ENCODE peak calls at places on chromosomes 1 and 21, in eight cellular contexts. One of them, this sample, is unnamed.

GRCh38 chr1:28259935-28260802 is 851 bp downstream of the SESN2 start:
- DNase-seq in fibroblast of lung: peak; percentile 93
- DNase-seq in activated B cell treated with CpG ODN at 0.5 μM for 24 hours: peak; percentile 33
- DNase-seq in A549: peak; percentile 75
- DNase-seq in neural progenitor cell: peak; percentile 97
- DNase-seq in epithelial cell of esophagus: peak; percentile 92
- DNase-seq in left lung: peak; percentile 85
- DNase-seq in AG04450: peak; percentile 79
- DNase-seq in this sample: peak; percentile 62

GRCh38 chr1:3315991-3316943 is 138.2 kb upstream of the ARHGEF16 start:
- DNase-seq in fibroblast of lung: no peak
- DNase-seq in activated B cell treated with CpG ODN at 0.5 μM for 24 hours: no peak
- DNase-seq in A549: no peak
- DNase-seq in neural progenitor cell: no peak
- DNase-seq in epithelial cell of esophagus: no peak
- DNase-seq in left lung: no peak
- DNase-seq in AG04450: no peak
- DNase-seq in this sample: no peak

GRCh38 chr21:32605469-32605868 is 6.7 kb downstream of the CFAP298 start:
- DNase-seq in fibroblast of lung: no peak
- DNase-seq in activated B cell treated with CpG ODN at 0.5 μM for 24 hours: no peak
- DNase-seq in A549: no peak
- DNase-seq in neural progenitor cell: no peak
- DNase-seq in epithelial cell of esophagus: no peak
- DNase-seq in left lung: no peak
- DNase-seq in AG04450: no peak
- DNase-seq in this sample: no peak

GRCh38 chr1:171081220-171081993 is 9.3 kb upstream of the FMO3 start:
- DNase-seq in fibroblast of lung: peak; percentile 41
- DNase-seq in activated B cell treated with CpG ODN at 0.5 μM for 24 hours: no peak
- DNase-seq in A549: peak; percentile 7
- DNase-seq in neural progenitor cell: peak; percentile 23
- DNase-seq in epithelial cell of esophagus: peak; percentile 53
- DNase-seq in left lung: no peak
- DNase-seq in AG04450: peak; percentile 33
- DNase-seq in this sample: no peak

GRCh38 chr1:165424454-165425283 is 20.3 kb downstream of the RXRG start:
- DNase-seq in fibroblast of lung: no peak
- DNase-seq in activated B cell treated with CpG ODN at 0.5 μM for 24 hours: no peak
- DNase-seq in A549: no peak
- DNase-seq in neural progenitor cell: no peak
- DNase-seq in epithelial cell of esophagus: no peak
- DNase-seq in left lung: no peak
- DNase-seq in AG04450: no peak
- DNase-seq in this sample: no peak

GRCh38 chr21:41622831-41623548 is 115.0 kb upstream of the TMPRSS2 start:
- DNase-seq in fibroblast of lung: peak; percentile 61
- DNase-seq in activated B cell treated with CpG ODN at 0.5 μM for 24 hours: no peak
- DNase-seq in A549: no peak
- DNase-seq in neural progenitor cell: no peak
- DNase-seq in epithelial cell of esophagus: peak; percentile 25
- DNase-seq in left lung: no peak
- DNase-seq in AG04450: no peak
- DNase-seq in this sample: no peak

GRCh38 chr21:41755934-41756773 is 10.7 kb downstream of the RIPK4 start:
- DNase-seq in fibroblast of lung: no peak
- DNase-seq in activated B cell treated with CpG ODN at 0.5 μM for 24 hours: no peak
- DNase-seq in A549: no peak
- DNase-seq in neural progenitor cell: no peak
- DNase-seq in epithelial cell of esophagus: no peak
- DNase-seq in left lung: peak; percentile 30
- DNase-seq in AG04450: no peak
- DNase-seq in this sample: no peak

GRCh38 chr1:87880098-87880746 is 551.5 kb downstream of the LMO4 start:
- DNase-seq in fibroblast of lung: peak; percentile 6
- DNase-seq in activated B cell treated with CpG ODN at 0.5 μM for 24 hours: no peak
- DNase-seq in A549: no peak
- DNase-seq in neural progenitor cell: no peak
- DNase-seq in epithelial cell of esophagus: no peak
- DNase-seq in left lung: no peak
- DNase-seq in AG04450: no peak
- DNase-seq in this sample: no peak

GRCh38 chr1:41138549-41138948 is 103.6 kb downstream of the SCMH1 start:
- DNase-seq in fibroblast of lung: no peak
- DNase-seq in activated B cell treated with CpG ODN at 0.5 μM for 24 hours: no peak
- DNase-seq in A549: no peak
- DNase-seq in neural progenitor cell: no peak
- DNase-seq in epithelial cell of esophagus: peak; percentile 62
- DNase-seq in left lung: no peak
- DNase-seq in AG04450: no peak
- DNase-seq in this sample: no peak

GRCh38 chr1:111507411-111508201 is 4.2 kb upstream of the ADORA3 start:
- DNase-seq in fibroblast of lung: peak; percentile 50
- DNase-seq in activated B cell treated with CpG ODN at 0.5 μM for 24 hours: peak; percentile 66
- DNase-seq in A549: no peak
- DNase-seq in neural progenitor cell: peak; percentile 81
- DNase-seq in epithelial cell of esophagus: peak; percentile 53
- DNase-seq in left lung: peak; percentile 87
- DNase-seq in AG04450: peak; percentile 32
- DNase-seq in this sample: peak; percentile 56

GRCh38 chr1:121587777-121588176 is 403.0 kb downstream of the SRGAP2C start:
- DNase-seq in fibroblast of lung: peak; percentile 3
- DNase-seq in activated B cell treated with CpG ODN at 0.5 μM for 24 hours: no peak
- DNase-seq in A549: no peak
- DNase-seq in neural progenitor cell: no peak
- DNase-seq in epithelial cell of esophagus: peak; percentile 75
- DNase-seq in left lung: no peak
- DNase-seq in AG04450: no peak
- DNase-seq in this sample: no peak

GRCh38 chr1:167132306-167133010 is 38.6 kb downstream of the STYXL2 start:
- DNase-seq in fibroblast of lung: no peak
- DNase-seq in activated B cell treated with CpG ODN at 0.5 μM for 24 hours: no peak
- DNase-seq in A549: no peak
- DNase-seq in neural progenitor cell: no peak
- DNase-seq in epithelial cell of esophagus: no peak
- DNase-seq in left lung: no peak
- DNase-seq in AG04450: no peak
- DNase-seq in this sample: no peak

GRCh38 chr21:45982256-45982757 is 737 bp downstream of the COL6A1 start:
- DNase-seq in fibroblast of lung: no peak
- DNase-seq in activated B cell treated with CpG ODN at 0.5 μM for 24 hours: peak; percentile 14
- DNase-seq in A549: no peak
- DNase-seq in neural progenitor cell: peak; percentile 54
- DNase-seq in epithelial cell of esophagus: no peak
- DNase-seq in left lung: peak; percentile 35
- DNase-seq in AG04450: no peak
- DNase-seq in this sample: no peak

GRCh38 chr1:41400235-41400634 is 39.0 kb downstream of the FOXO6 start:
- DNase-seq in fibroblast of lung: no peak
- DNase-seq in activated B cell treated with CpG ODN at 0.5 μM for 24 hours: no peak
- DNase-seq in A549: no peak
- DNase-seq in neural progenitor cell: no peak
- DNase-seq in epithelial cell of esophagus: no peak
- DNase-seq in left lung: no peak
- DNase-seq in AG04450: no peak
- DNase-seq in this sample: no peak

GRCh38 chr21:32940079-32941014 is 85.4 kb upstream of the OLIG2 start:
- DNase-seq in fibroblast of lung: peak; percentile 34
- DNase-seq in activated B cell treated with CpG ODN at 0.5 μM for 24 hours: no peak
- DNase-seq in A549: peak; percentile 42
- DNase-seq in neural progenitor cell: peak; percentile 84
- DNase-seq in epithelial cell of esophagus: peak; percentile 62
- DNase-seq in left lung: no peak
- DNase-seq in AG04450: peak; percentile 3
- DNase-seq in this sample: peak; percentile 13

GRCh38 chr1:198601936-198602889 is 36.6 kb upstream of the PTPRC start:
- DNase-seq in fibroblast of lung: peak; percentile 62
- DNase-seq in activated B cell treated with CpG ODN at 0.5 μM for 24 hours: no peak
- DNase-seq in A549: no peak
- DNase-seq in neural progenitor cell: no peak
- DNase-seq in epithelial cell of esophagus: no peak
- DNase-seq in left lung: no peak
- DNase-seq in AG04450: no peak
- DNase-seq in this sample: no peak

GRCh38 chr1:8090241-8090702 is 64.2 kb upstream of the ERRFI1 start:
- DNase-seq in fibroblast of lung: peak; percentile 99
- DNase-seq in activated B cell treated with CpG ODN at 0.5 μM for 24 hours: no peak
- DNase-seq in A549: no peak
- DNase-seq in neural progenitor cell: no peak
- DNase-seq in epithelial cell of esophagus: peak; percentile 82
- DNase-seq in left lung: no peak
- DNase-seq in AG04450: no peak
- DNase-seq in this sample: no peak

GRCh38 chr1:165632491-165632890 is 1.5 kb downstream of the MGST3 start:
- DNase-seq in fibroblast of lung: no peak
- DNase-seq in activated B cell treated with CpG ODN at 0.5 μM for 24 hours: no peak
- DNase-seq in A549: no peak
- DNase-seq in neural progenitor cell: peak; percentile 46
- DNase-seq in epithelial cell of esophagus: no peak
- DNase-seq in left lung: no peak
- DNase-seq in AG04450: no peak
- DNase-seq in this sample: no peak

GRCh38 chr21:34926784-34927548 is 122.1 kb downstream of the RUNX1 start:
- DNase-seq in fibroblast of lung: peak; percentile 46
- DNase-seq in activated B cell treated with CpG ODN at 0.5 μM for 24 hours: no peak
- DNase-seq in A549: peak; percentile 33
- DNase-seq in neural progenitor cell: no peak
- DNase-seq in epithelial cell of esophagus: no peak
- DNase-seq in left lung: no peak
- DNase-seq in AG04450: no peak
- DNase-seq in this sample: no peak

GRCh38 chr1:150429805-150430204 is 57.4 kb upstream of the TARS2 start:
- DNase-seq in fibroblast of lung: no peak
- DNase-seq in activated B cell treated with CpG ODN at 0.5 μM for 24 hours: no peak
- DNase-seq in A549: peak; percentile 40
- DNase-seq in neural progenitor cell: no peak
- DNase-seq in epithelial cell of esophagus: peak; percentile 44
- DNase-seq in left lung: no peak
- DNase-seq in AG04450: no peak
- DNase-seq in this sample: no peak

GRCh38 chr1:101438359-101438758 is 201.5 kb downstream of the S1PR1 start:
- DNase-seq in fibroblast of lung: no peak
- DNase-seq in activated B cell treated with CpG ODN at 0.5 μM for 24 hours: no peak
- DNase-seq in A549: no peak
- DNase-seq in neural progenitor cell: peak; percentile 7
- DNase-seq in epithelial cell of esophagus: peak; percentile 33
- DNase-seq in left lung: no peak
- DNase-seq in AG04450: no peak
- DNase-seq in this sample: no peak
- TF ChIP-seq CTCF in fibroblast of lung: peak; percentile 36
- TF ChIP-seq CTCF in activated B cell treated with CpG ODN at 0.5 μM for 24 hours: no peak
- TF ChIP-seq CTCF in A549: no peak
- TF ChIP-seq CTCF in neural progenitor cell: peak; percentile 40
- TF ChIP-seq CTCF in epithelial cell of esophagus: peak; percentile 21
- TF ChIP-seq CTCF in left lung: peak; percentile 7
- TF ChIP-seq CTCF in AG04450: peak; percentile 44
- TF ChIP-seq CTCF in this sample: peak; percentile 51

GRCh38 chr1:40133122-40133665 is 28.0 kb upstream of the RLF start:
- DNase-seq in fibroblast of lung: peak; percentile 33
- DNase-seq in activated B cell treated with CpG ODN at 0.5 μM for 24 hours: no peak
- DNase-seq in A549: no peak
- DNase-seq in neural progenitor cell: no peak
- DNase-seq in epithelial cell of esophagus: peak; percentile 5
- DNase-seq in left lung: no peak
- DNase-seq in AG04450: no peak
- DNase-seq in this sample: no peak
- TF ChIP-seq CTCF in fibroblast of lung: no peak
- TF ChIP-seq CTCF in activated B cell treated with CpG ODN at 0.5 μM for 24 hours: no peak
- TF ChIP-seq CTCF in A549: no peak
- TF ChIP-seq CTCF in neural progenitor cell: no peak
- TF ChIP-seq CTCF in epithelial cell of esophagus: no peak
- TF ChIP-seq CTCF in left lung: no peak
- TF ChIP-seq CTCF in AG04450: peak; percentile 8
- TF ChIP-seq CTCF in this sample: no peak

GRCh38 chr1:239058190-239058589 is 328.2 kb upstream of the CHRM3 start:
- DNase-seq in fibroblast of lung: no peak
- DNase-seq in activated B cell treated with CpG ODN at 0.5 μM for 24 hours: no peak
- DNase-seq in A549: no peak
- DNase-seq in neural progenitor cell: peak; percentile 13
- DNase-seq in epithelial cell of esophagus: no peak
- DNase-seq in left lung: no peak
- DNase-seq in AG04450: no peak
- DNase-seq in this sample: no peak
- TF ChIP-seq CTCF in fibroblast of lung: no peak
- TF ChIP-seq CTCF in activated B cell treated with CpG ODN at 0.5 μM for 24 hours: no peak
- TF ChIP-seq CTCF in A549: no peak
- TF ChIP-seq CTCF in neural progenitor cell: peak; percentile 6
- TF ChIP-seq CTCF in epithelial cell of esophagus: no peak
- TF ChIP-seq CTCF in left lung: no peak
- TF ChIP-seq CTCF in AG04450: no peak
- TF ChIP-seq CTCF in this sample: no peak

GRCh38 chr1:160777486-160778089 is 18.4 kb upstream of the LY9 start:
- DNase-seq in fibroblast of lung: no peak
- DNase-seq in activated B cell treated with CpG ODN at 0.5 μM for 24 hours: no peak
- DNase-seq in A549: peak; percentile 35
- DNase-seq in neural progenitor cell: peak; percentile 66
- DNase-seq in epithelial cell of esophagus: peak; percentile 68
- DNase-seq in left lung: no peak
- DNase-seq in AG04450: no peak
- DNase-seq in this sample: no peak
- TF ChIP-seq CTCF in fibroblast of lung: peak; percentile 8
- TF ChIP-seq CTCF in activated B cell treated with CpG ODN at 0.5 μM for 24 hours: no peak
- TF ChIP-seq CTCF in A549: peak; percentile 39
- TF ChIP-seq CTCF in neural progenitor cell: peak; percentile 62
- TF ChIP-seq CTCF in epithelial cell of esophagus: peak; percentile 70
- TF ChIP-seq CTCF in left lung: peak; percentile 35
- TF ChIP-seq CTCF in AG04450: peak; percentile 35
- TF ChIP-seq CTCF in this sample: peak; percentile 66

GRCh38 chr1:81305997-81306452 is 494.7 kb upstream of the ADGRL2 start:
- DNase-seq in fibroblast of lung: peak; percentile 59
- DNase-seq in activated B cell treated with CpG ODN at 0.5 μM for 24 hours: no peak
- DNase-seq in A549: peak; percentile 45
- DNase-seq in neural progenitor cell: peak; percentile 62
- DNase-seq in epithelial cell of esophagus: peak; percentile 67
- DNase-seq in left lung: no peak
- DNase-seq in AG04450: peak; percentile 21
- DNase-seq in this sample: no peak
- TF ChIP-seq CTCF in fibroblast of lung: peak; percentile 25
- TF ChIP-seq CTCF in activated B cell treated with CpG ODN at 0.5 μM for 24 hours: no peak
- TF ChIP-seq CTCF in A549: peak; percentile 44
- TF ChIP-seq CTCF in neural progenitor cell: peak; percentile 55
- TF ChIP-seq CTCF in epithelial cell of esophagus: peak; percentile 57
- TF ChIP-seq CTCF in left lung: no peak
- TF ChIP-seq CTCF in AG04450: peak; percentile 45
- TF ChIP-seq CTCF in this sample: peak; percentile 18

This sample was measured in progenitor cell of endocrine pancreas.